ENCODE peak calls at places on chromosomes 13 and 19, in five cellular contexts. I is Caco-2, L is left ventricle myocardium inferior, T is cardiac muscle cell, R is esophagus squamous epithelium. C is an unnamed sample.

GRCh38 chr19:35292986-35293732 is 1.2 kb downstream of the MAG start:
- DNase-seq in L (no peak), I (no peak), T (no peak), R (no peak), C (no peak)

GRCh38 chr13:77323858-77324257 is 3.0 kb downstream of the MYCBP2 start:
- DNase-seq in T (no peak), I (no peak), R (no peak), L (no peak), C (no peak)

GRCh38 chr19:29510701-29511265 is 15.0 kb upstream of the VSTM2B start:
- DNase-seq in L (no peak), R (no peak), T (no peak), I (no peak), C (no peak)

GRCh38 chr13:113178070-113178895 is 19.8 kb downstream of the PROZ start:
- DNase-seq in R (no peak), L (no peak), I (no peak), T (no peak), C (no peak)

GRCh38 chr13:26221399-26221720 is 754 bp downstream of the RNF6 start:
- DNase-seq in I (no peak), R (no peak), L (no peak), T (no peak), C (no peak)

GRCh38 chr13:113638806-113639205 is 19.2 kb downstream of the ATP4B start:
- DNase-seq in R (no peak), I (no peak), T (no peak), L (no peak), C (no peak)

GRCh38 chr13:73656863-73657262 is 477.3 kb downstream of the KLF12 start:
- DNase-seq in I (no peak), L (no peak), R (no peak), T (no peak), C (no peak)

GRCh38 chr13:31204592-31204991 is 4.8 kb downstream of the B3GLCT start:
- DNase-seq in I (no peak), R (no peak), T (no peak), L (no peak), C (no peak)

GRCh38 chr13:32751340-32751739 is 165.1 kb downstream of the PDS5B start:
- DNase-seq in I (no peak), T (no peak), L (no peak), R (no peak), C (no peak)

GRCh38 chr19:30719189-30719990 is 347.2 kb downstream of the ZNF536 start:
- DNase-seq in R (no peak), L (peak), T (peak), I (no peak), C (peak)

GRCh38 chr13:35720690-35721554 is 244.4 kb upstream of the MAB21L1 start:
- DNase-seq in T (peak), I (peak), R (no peak), L (no peak), C (no peak)

GRCh38 chr13:73254827-73255226 is 196.0 kb downstream of the KLF5 start:
- DNase-seq in L (no peak), T (no peak), R (no peak), I (no peak), C (no peak)

GRCh38 chr13:45121421-45121820 is 1.1 kb downstream of the GTF2F2 start:
- DNase-seq in L (no peak), I (peak), R (no peak), T (peak), C (no peak)

GRCh38 chr13:48660356-48661076 is 6.8 kb downstream of the CYSLTR2 start:
- DNase-seq in I (no peak), T (peak), R (no peak), L (no peak), C (no peak)

GRCh38 chr19:35031072-35031881 is 1.0 kb downstream of the SCN1B start:
- DNase-seq in R (no peak), T (peak), L (peak), I (no peak), C (no peak)

GRCh38 chr13:113120300-113121182 is 2.1 kb upstream of the F10 start:
- DNase-seq in T (no peak), R (no peak), I (no peak), L (no peak), C (no peak)

GRCh38 chr13:99656843-99657506 is 155.7 kb downstream of the TM9SF2 start:
- DNase-seq in R (no peak), I (no peak), L (no peak), T (no peak), C (no peak)

GRCh38 chr19:54137913-54138776 is 583 bp downstream of the CNOT3 start:
- DNase-seq in T (peak), R (no peak), I (no peak), L (no peak), C (no peak)

GRCh38 chr13:114107686-114108081 is 24.7 kb downstream of the RASA3 start:
- DNase-seq in R (no peak), L (peak), I (no peak), T (no peak), C (peak)

GRCh38 chr19:48501446-48501960 is 10.1 kb downstream of the LMTK3 start:
- DNase-seq in L (no peak), R (no peak), I (peak), T (no peak), C (no peak)

GRCh38 chr13:62626771-62627170 is 1211.1 kb upstream of the PCDH20 start:
- DNase-seq in L (no peak), T (no peak), R (no peak), I (peak), C (no peak)

GRCh38 chr19:48390188-48391099 is 907 bp downstream of the KDELR1 start:
- DNase-seq in R (no peak), T (peak), I (peak), L (peak), C (peak)

GRCh38 chr13:70604448-70604847 is 496.2 kb upstream of the KLHL1 start:
- DNase-seq in L (no peak), I (no peak), T (peak), R (no peak), C (no peak)

GRCh38 chr19:7756258-7756657 is 6.8 kb upstream of the CLEC4M start:
- DNase-seq in I (no peak), L (no peak), R (no peak), T (no peak), C (no peak)

GRCh38 chr19:43574424-43575155 is 737 bp downstream of the XRCC1 start:
- DNase-seq in R (no peak), I (no peak), L (no peak), T (no peak), C (no peak)

GRCh38 chr19:55650602-55651230 is 2.7 kb downstream of the CCDC106 start:
- DNase-seq in I (no peak), R (no peak), L (no peak), T (no peak), C (no peak)

GRCh38 chr19:39223703-39224279 is 19.7 kb upstream of the SYCN start:
- DNase-seq in I (peak), T (peak), R (no peak), L (no peak), C (no peak)

GRCh38 chr19:2771786-2772674 is 11.0 kb downstream of the SGTA start:
- DNase-seq in T (no peak), R (no peak), L (no peak), I (no peak), C (no peak)

GRCh38 chr13:65057986-65058385 is 2172.2 kb downstream of the PCDH9 start:
- DNase-seq in R (no peak), T (no peak), I (no peak), L (no peak), C (no peak)

GRCh38 chr19:12603714-12604113 is 6.9 kb downstream of the ZNF490 start:
- DNase-seq in R (no peak), I (no peak), T (no peak), L (no peak), C (no peak)

GRCh38 chr19:29805026-29805925 is 6.5 kb upstream of the CCNE1 start:
- DNase-seq in T (no peak), I (no peak), R (no peak), L (no peak), C (no peak)

GRCh38 chr13:105991622-105992254 is 543.7 kb downstream of the EFNB2 start:
- DNase-seq in L (no peak), R (no peak), I (peak), T (no peak), C (no peak)

GRCh38 chr19:41426952-41427646 is at the start of gene B3GNT8:
- DNase-seq in R (peak), I (peak), L (peak), T (peak), C (peak)

GRCh38 chr13:25253702-25254101 is 33.6 kb downstream of the MTMR6 start:
- DNase-seq in I (no peak), L (no peak), R (no peak), T (no peak), C (no peak)

GRCh38 chr13:105462098-105462497 is 1073.4 kb downstream of the EFNB2 start:
- DNase-seq in L (no peak), R (no peak), T (no peak), I (no peak), C (no peak)

GRCh38 chr19:57437931-57438330 is 2.8 kb downstream of the ZNF749 start:
- DNase-seq in R (no peak), I (no peak), L (no peak), T (no peak), C (no peak)

GRCh38 chr13:66462187-66462586 is 767.9 kb downstream of the PCDH9 start:
- DNase-seq in R (no peak), T (no peak), L (no peak), I (no peak), C (no peak)

DNA sequence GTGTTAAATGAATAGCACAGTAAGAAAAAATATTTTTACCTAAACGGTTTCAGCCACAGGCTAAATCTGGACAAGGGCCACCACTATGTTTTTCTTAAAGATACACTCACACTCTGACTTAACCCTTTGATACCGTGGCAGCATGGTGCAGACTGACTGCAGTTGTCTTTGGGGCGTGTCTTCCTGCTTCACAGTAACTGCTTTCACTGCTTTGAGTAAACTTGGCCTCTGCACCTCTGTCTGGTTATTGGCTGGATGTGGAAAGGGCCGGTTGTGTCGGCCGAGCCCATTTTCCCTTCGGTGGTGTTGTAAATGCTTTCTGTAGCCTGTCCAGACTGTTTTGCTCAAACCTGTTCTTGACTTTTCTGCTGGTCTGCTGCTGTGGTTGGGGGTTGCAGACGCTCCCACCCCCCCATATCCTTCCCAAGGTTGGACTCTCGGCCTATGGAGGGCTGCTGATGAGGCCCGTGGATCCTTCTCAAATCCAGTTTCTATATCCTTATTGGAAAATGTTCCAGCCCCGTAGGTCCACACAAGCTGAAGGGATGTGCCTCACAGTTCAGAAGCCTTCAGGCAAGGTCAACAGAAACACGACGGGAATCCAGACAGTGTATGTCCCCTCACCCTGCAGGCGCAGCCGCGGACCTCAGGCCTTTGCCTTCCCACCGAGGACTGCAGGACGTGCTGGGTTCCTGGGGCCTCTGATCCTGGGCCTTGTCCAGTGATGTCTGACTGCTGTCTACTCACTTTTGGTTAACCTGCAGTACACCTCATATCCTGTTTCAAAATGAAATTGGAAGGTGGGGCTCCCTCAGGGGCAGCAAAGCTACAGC is 90.2 kb upstream of the RNF113B start:
- DNase-seq in T (no peak), L (no peak), I (peak), R (no peak), C (peak)
- H3K4me3 ChIP-seq in T (no peak), L (peak), I (no peak), R (no peak), C (no peak)

GRCh38 chr13:79562557-79562956 is 81.6 kb downstream of the NDFIP2 start:
- DNase-seq in T (no peak), L (no peak), I (no peak), R (no peak), C (no peak)
- H3K4me3 ChIP-seq in T (no peak), L (no peak), I (no peak), R (no peak), C (no peak)

DNA sequence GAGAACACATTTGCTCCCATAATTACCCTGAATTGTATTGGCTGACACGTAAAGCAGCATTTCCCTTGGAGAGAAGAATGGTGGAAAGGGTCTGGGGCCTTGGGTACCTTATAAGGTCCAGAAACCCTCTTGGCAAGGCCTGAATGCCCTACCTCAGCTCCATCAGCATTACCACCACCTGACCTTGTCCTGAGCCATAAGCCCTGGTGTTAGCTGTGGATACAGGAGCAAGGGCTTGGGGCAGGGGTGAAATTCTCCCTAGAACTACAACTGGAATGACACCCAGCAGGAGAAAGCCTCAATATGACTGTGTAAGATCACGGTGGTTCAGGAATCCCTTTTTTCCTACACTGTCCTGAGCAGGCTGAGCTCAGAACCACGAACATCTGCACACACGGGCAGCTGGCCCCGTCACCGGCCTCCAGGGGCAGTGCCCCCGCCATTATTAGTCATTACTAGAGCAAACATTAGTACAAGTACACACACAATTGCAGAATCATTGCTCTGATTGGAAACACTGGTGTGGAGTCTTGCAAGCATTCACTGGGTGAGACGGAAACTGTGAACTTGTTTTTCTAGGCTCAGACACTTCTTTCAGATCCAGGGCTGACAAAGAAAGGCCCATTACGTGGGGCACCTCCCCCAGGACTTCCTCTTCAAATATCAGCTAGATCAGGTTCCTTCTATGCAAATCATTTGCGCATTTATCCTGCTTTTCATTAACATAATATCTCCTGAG is 26.7 kb upstream of the MTIF3 start:
- DNase-seq in I (peak), R (no peak), T (no peak), L (no peak), C (peak)
- H3K4me3 ChIP-seq in I (no peak), R (no peak), T (no peak), L (no peak), C (no peak)

GRCh38 chr19:36796714-36796999 is 24.1 kb upstream of the ZNF850 start:
- DNase-seq in R (no peak), L (no peak), I (no peak), T (no peak), C (no peak)
- H3K4me3 ChIP-seq in R (peak), L (peak), I (no peak), T (peak), C (peak)

DNA sequence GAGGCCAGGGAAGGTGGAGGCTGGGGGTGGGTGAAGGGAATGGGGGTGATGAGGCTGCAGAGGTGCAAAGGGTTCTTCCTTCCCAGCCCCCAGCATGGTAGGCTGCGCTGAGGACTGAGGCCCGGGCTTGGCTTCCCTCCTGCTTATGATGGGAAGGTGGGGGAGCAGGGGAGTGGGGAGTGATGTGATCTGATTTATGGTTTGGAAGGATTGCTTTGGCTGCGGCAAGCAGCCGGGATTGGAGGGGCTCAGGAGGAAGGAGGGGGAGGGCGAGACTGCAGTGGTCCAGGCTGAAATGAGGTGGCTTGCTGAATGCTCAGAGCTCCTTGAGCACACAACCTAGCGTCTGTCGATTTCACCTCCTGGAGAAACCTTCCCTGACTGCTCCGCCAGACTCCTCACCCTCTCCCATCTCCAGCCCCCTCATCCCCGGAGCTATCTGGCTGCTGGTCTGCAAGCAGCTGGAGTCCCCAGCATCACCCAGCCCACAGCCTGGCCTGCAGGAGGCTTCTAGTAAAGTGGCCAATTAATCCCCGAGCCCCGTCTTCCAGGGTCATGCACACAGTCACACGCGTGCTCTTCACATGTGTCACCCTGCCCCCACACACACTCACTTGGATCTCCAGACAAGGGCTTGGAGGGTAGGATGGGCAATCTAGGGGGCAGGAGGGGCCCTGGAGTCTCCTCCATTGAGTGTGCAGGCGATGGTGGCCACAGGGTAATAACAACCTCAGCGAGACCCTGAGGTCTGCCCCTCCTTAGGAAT is 733 bp upstream of the CLEC11A start:
- DNase-seq in T (no peak), I (no peak), R (no peak), L (no peak), C (no peak)
- H3K4me3 ChIP-seq in T (no peak), I (no peak), R (peak), L (peak), C (no peak)

DNA sequence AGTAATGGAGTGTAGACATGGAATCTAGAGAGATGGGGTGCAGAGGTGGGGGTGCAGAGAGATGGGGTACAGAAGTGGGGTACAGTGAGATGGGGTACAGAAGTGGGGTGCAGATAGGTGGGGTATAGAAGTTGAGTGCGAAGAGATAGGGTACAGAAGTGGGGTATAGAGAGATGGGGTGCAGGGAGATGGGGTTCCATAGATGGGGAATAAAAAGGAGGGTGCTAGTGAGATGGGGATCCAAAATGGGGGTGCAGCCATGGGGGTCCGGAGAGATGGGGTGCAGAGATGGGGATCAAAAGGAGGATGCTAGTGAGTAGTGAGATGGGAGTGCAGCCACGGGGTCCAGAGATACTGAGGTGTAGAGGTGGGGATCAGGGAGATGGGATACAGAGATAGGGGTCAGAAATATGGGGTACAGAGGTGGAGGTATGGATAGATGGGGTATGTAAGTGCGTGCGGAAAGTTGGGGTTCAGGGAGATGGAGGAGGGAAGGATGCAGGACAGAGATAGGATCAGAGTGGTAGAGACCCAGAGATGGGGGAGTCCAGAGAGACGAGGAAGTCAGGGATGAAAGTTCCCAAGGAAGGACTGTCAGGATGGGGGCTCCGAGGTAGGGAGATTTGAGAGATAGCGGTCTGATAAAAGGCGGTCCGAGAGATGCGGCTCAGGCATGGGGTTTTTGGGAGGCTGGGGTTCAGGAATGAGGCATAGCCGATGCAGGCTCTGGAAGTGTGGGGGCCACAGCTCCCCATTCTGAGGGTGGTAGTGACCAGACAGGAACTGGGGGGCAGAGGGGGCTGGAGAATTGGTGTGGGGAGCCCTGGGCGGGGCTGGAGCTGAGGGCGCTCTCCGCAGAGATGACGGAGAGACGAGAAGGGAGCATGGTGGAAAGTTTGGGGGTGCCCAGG is 3.4 kb downstream of the PALM3 start:
- DNase-seq in T (no peak), L (no peak), R (no peak), I (no peak), C (no peak)
- H3K4me3 ChIP-seq in T (peak), L (no peak), R (no peak), I (no peak), C (no peak)

DNA sequence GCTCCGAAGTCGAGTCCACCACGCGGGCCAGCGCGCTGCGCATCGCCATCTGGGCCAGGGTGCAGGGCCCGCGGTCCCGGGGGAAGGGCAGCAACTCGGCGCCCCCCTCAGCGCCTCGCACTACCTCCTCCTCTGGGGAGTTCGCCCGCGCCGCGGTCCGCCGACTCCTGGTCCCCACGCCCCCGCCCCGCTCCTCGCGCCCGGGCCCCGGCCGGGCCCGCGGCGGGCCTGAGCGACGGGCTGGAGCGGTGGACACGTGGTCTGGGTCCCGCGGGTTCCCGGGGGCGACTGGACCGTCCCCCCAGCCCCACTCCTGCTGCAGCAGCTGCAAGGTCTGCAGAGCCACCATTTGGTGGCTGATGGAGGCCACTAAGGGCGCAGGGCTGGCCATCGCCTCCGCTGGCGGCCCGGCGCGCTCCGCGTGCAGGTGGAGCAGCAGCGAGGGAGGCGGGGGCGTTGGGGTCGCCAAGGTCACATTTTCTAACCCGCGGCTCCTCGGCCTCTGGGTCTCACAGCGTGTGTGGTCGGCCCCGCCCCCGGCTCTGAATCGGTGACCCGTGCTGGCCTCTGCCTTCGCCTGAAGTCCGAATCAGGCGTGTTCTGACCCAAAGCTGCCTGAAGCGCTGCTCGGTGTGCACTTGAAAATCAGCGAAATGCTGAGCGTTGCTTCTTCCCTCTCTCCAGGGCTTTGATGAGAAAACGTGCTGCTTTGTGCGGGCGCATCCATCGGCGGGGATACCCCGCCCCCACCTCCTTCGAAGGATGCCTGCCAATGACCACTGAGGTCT is at the start of gene DLEU7:
- DNase-seq in R (no peak), I (no peak), T (peak), L (no peak), C (no peak)
- H3K4me3 ChIP-seq in R (peak), I (no peak), T (peak), L (peak), C (peak)

C was measured in right atrium auricular region.